ENCODE peak calls at places on chromosomes 13 and 19, in five cellular contexts. O, W, I, P and Z are unnamed samples.

GRCh38 chr13:53137777-53138176 is 109.2 kb downstream of the OLFM4 start:
- DNase-seq in O (no peak), W (peak), I (no peak), P (no peak), Z (no peak)

GRCh38 chr13:39575641-39576238 is 27.3 kb downstream of the LHFPL6 start:
- DNase-seq in O (no peak), W (no peak), I (no peak), P (no peak), Z (no peak)

GRCh38 chr19:2648528-2648937 is 54.0 kb downstream of the GNG7 start:
- DNase-seq in O (peak), W (no peak), I (peak), P (peak), Z (peak)

GRCh38 chr13:75256922-75257321 is 225.0 kb downstream of the TBC1D4 start:
- DNase-seq in O (no peak), W (no peak), I (no peak), P (no peak), Z (no peak)

GRCh38 chr13:67466569-67466968 is 236.4 kb upstream of the PCDH9 start:
- DNase-seq in O (no peak), W (no peak), I (no peak), P (no peak), Z (no peak)

GRCh38 chr13:51148952-51149573 is 38.0 kb upstream of the C13orf42 start:
- DNase-seq in O (no peak), W (no peak), I (no peak), P (peak), Z (no peak)

GRCh38 chr13:43080199-43080598 is 56.8 kb downstream of the DNAJC15 start:
- DNase-seq in O (no peak), W (no peak), I (no peak), P (no peak), Z (no peak)

GRCh38 chr19:54390942-54391577 is 24.2 kb upstream of the TTYH1 start:
- DNase-seq in O (no peak), W (no peak), I (no peak), P (peak), Z (peak)

GRCh38 chr13:32036131-32036695 is 4.6 kb downstream of the FRY start:
- DNase-seq in O (no peak), W (no peak), I (no peak), P (no peak), Z (no peak)

DNA sequence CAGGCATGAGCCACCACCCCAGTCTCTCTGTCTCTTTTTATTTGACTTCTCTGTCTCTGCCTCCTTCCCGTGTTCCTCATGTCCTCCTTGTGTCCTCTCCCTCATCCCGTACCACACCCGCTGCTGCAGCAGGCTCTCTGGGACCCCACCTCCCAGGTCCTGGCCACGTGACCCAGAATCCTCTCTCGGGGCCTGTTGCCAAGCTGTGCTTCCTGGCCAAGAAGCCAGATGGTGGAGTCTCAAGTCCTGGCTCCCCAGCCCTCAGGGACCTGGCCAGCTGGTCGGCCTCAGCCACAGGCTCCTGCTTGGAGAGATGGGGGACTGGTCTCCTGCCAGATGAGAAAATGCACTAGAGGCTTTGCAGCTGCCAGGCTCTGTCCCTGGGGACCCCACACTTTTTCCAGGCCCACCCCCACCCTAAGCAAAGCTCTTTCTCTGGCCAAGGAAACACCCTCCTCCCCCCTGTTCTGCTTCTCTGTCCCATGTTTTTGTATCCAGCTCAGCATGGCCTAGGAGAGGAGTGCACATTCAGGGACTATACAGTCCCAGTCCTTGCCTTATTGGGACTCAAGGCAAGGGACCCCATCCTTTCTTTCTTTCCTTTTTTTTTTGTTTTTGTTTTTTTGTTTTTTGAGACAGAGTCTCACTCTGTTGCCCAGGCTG is 34.3 kb upstream of the SHKBP1 start:
- DNase-seq in O (no peak), W (no peak), I (peak), P (peak), Z (peak)
- TF ChIP-seq CTCF in O (no peak), W (no peak), I (no peak), P (no peak), Z (no peak)

GRCh38 chr19:49361438-49362047 is 673 bp downstream of the TEAD2 start:
- DNase-seq in O (peak), W (peak), I (peak), P (peak), Z (peak)
- TF ChIP-seq EP300 in O (no peak), W (peak), I (no peak), P (no peak), Z (peak)

GRCh38 chr13:110346661-110347067 is 39.6 kb downstream of the COL4A2 start:
- DNase-seq in O (no peak), W (no peak), I (no peak), P (no peak), Z (no peak)
- H3K27ac ChIP-seq in O (peak), W (peak), I (peak), P (no peak), Z (no peak)

DNA sequence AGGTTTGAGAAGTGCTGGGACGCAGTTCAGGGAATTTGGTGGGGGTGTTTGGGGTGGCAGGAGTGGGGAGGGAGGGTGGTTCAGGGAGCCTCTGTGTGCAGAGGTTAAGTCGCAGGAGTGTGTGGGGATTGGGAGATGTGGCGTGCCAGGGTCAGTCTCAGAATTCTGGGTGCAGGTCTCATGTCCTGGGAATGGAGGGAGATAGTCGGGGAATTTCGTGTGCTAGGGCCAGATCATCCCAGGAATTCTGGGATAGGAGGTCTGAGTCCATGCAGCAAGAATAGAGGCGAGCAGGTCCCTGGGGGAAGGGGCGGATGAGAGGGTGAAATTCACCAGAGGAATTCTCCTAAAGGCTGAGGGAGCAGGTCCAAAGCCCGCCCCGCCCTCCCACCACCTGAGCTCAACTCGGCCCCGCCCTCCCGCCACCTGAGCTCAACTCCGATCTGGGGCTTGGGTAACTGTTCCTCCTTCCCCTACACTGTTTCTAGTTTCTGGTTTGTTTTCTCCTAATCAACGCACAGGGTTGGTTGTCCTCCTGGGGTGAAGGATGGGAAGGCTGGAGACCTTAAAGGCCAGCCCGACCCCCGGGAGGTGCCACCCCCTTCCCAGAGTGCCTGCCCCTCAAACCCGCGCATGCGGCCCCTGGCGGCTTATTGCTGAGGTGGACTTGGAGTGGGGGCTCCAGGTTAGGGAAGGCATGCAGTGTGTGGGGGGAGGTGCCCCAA is 15.2 kb downstream of the KCNC3 start:
- DNase-seq in O (no peak), W (no peak), I (no peak), P (peak), Z (no peak)
- TF ChIP-seq CTCF in O (no peak), W (no peak), I (no peak), P (no peak), Z (no peak)

GRCh38 chr13:58994778-58995177 is 1169.0 kb downstream of the DIAPH3 start:
- DNase-seq in O (no peak), W (no peak), I (no peak), P (no peak), Z (no peak)

GRCh38 chr13:58999851-59000250 is 1163.9 kb downstream of the DIAPH3 start:
- DNase-seq in O (no peak), W (no peak), I (no peak), P (no peak), Z (no peak)

GRCh38 chr13:58991826-58992477 is 1171.8 kb downstream of the DIAPH3 start:
- DNase-seq in O (no peak), W (no peak), I (no peak), P (no peak), Z (no peak)

GRCh38 chr13:58992478-58993042 is 1171.2 kb downstream of the DIAPH3 start:
- DNase-seq in O (no peak), W (no peak), I (no peak), P (no peak), Z (no peak)

DNA sequence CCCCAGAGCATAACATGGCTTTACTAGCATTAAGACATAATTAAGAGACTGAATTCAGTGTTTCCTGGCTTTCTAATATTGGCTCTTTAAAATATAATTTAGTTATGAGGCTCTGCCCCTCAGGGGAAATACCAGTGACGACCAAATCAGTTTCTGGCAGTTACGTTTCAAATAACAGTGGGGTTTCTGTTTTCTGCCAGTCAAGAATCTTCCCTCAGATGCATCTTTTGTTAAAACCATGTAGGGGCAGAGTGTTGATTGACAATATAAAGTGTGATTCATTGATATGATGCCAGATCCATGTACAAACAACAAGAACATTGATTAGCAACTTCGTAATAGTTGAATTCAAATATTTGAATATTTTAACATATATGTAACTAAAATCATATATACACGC is 1169.7 kb downstream of the DIAPH3 start:
- DNase-seq in O (no peak), W (no peak), I (no peak), P (peak), Z (no peak)
- TF ChIP-seq EP300 in O (no peak), W (no peak), I (no peak), P (no peak), Z (no peak)

GRCh38 chr13:45434556-45435371 is 16.6 kb upstream of the SLC25A30 start:
- DNase-seq in O (no peak), W (no peak), I (no peak), P (no peak), Z (no peak)

GRCh38 chr13:45432737-45433380 is 14.7 kb upstream of the SLC25A30 start:
- DNase-seq in O (no peak), W (no peak), I (no peak), P (no peak), Z (no peak)

GRCh38 chr13:45436332-45436731 is 18.2 kb upstream of the SLC25A30 start:
- DNase-seq in O (no peak), W (no peak), I (no peak), P (no peak), Z (no peak)

GRCh38 chr13:45436953-45437352 is 18.8 kb upstream of the SLC25A30 start:
- DNase-seq in O (no peak), W (no peak), I (no peak), P (no peak), Z (no peak)

DNA sequence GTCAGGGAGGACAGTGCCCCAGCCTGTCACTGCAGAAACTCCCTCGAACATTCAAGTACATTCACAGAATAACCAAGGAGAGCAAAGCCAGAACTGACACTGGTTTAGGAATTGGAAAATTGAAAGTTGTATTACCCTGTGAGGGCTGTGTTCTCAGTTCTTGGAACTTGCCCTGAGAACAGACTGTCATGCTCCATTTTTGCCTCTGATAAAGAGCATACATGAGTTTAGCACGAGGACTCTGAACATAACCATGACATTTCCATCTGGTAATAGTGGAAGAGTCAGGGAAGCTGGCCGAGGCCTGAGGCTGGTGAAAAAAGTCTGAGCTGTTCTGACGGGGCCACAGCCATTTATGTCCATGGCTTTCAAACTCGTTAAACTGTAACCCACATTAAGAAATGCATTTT is 15.2 kb upstream of the SLC25A30 start:
- DNase-seq in O (no peak), W (no peak), I (no peak), P (no peak), Z (no peak)
- H3K27ac ChIP-seq in O (no peak), W (no peak), I (no peak), P (no peak), Z (no peak)

DNA sequence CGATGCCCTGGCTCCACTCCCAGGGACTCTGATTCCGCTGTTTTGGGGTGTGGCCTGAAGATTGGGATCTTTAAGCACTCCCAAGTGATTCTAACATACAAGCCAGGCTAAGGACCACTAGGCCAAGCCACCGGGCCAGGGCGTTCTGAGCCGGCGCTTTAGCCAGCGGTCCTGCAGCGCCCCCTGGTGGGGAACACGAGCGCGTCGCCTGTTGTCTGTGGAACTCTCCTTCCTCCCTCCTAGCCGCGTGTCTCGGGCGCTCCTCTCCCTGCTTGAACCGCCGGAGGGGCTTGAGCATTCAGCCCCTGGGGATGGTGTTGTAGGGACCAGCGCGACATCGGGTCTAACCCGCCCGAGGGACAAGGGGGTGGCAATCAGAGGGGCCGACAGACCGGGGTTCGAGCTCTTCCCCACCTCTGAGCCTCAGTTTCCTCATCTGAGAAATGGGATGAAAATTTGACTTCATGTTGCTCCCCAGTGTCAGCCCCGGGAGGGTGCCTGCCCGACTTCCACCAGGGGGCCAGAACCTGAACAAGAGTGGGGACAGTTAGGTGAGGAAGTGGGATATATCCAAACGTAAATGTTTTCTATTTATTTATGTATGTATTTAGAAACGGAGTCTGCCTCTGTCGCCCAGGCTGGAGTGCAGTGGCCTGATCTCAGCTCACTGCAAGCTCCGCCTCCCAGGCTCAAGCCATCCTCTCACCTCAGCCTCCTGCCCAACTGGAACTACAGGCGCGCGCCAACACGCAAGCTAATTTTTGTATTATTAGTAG is 18.0 kb upstream of the PNMA8B start:
- DNase-seq in O (peak), W (peak), I (peak), P (peak), Z (peak)
- TF ChIP-seq CTCF in O (peak), W (peak), I (peak), P (peak), Z (peak)